ENCODE peak calls at places on chromosomes 5 and 9, in five cellular contexts. One of them, this sample, is unnamed.

GRCh38 chr9:99515874-99516656 is 294.0 kb downstream of the SEC61B start:
- DNase-seq in stimulated activated CD8-positive, alpha-beta memory T cell treated with anti-CD3 and anti-CD28 coated beads, Interleukin-2, amount 100 ng/mL, for 48 hours: no peak
- DNase-seq in NCI-H1694: no peak
- DNase-seq in NCI-H774: no peak
- DNase-seq in neural crest cell: no peak
- DNase-seq in this sample: no peak

GRCh38 chr9:89410709-89411111 is 87.2 kb downstream of the SEMA4D start:
- DNase-seq in stimulated activated CD8-positive, alpha-beta memory T cell treated with anti-CD3 and anti-CD28 coated beads, Interleukin-2, amount 100 ng/mL, for 48 hours: peak; percentile 61
- DNase-seq in NCI-H1694: no peak
- DNase-seq in NCI-H774: no peak
- DNase-seq in neural crest cell: no peak
- DNase-seq in this sample: no peak

GRCh38 chr9:14352549-14352948 is 38.6 kb upstream of the NFIB start:
- DNase-seq in stimulated activated CD8-positive, alpha-beta memory T cell treated with anti-CD3 and anti-CD28 coated beads, Interleukin-2, amount 100 ng/mL, for 48 hours: no peak
- DNase-seq in NCI-H1694: no peak
- DNase-seq in NCI-H774: peak; percentile 38
- DNase-seq in neural crest cell: no peak
- DNase-seq in this sample: no peak

GRCh38 chr5:60066502-60066901 is 173.0 kb upstream of the PDE4D start:
- DNase-seq in stimulated activated CD8-positive, alpha-beta memory T cell treated with anti-CD3 and anti-CD28 coated beads, Interleukin-2, amount 100 ng/mL, for 48 hours: no peak
- DNase-seq in NCI-H1694: no peak
- DNase-seq in NCI-H774: no peak
- DNase-seq in neural crest cell: no peak
- DNase-seq in this sample: no peak

GRCh38 chr5:172459396-172460165 is 5.3 kb upstream of the SH3PXD2B start:
- DNase-seq in stimulated activated CD8-positive, alpha-beta memory T cell treated with anti-CD3 and anti-CD28 coated beads, Interleukin-2, amount 100 ng/mL, for 48 hours: no peak
- DNase-seq in NCI-H1694: no peak
- DNase-seq in NCI-H774: no peak
- DNase-seq in neural crest cell: no peak
- DNase-seq in this sample: no peak

GRCh38 chr5:32420506-32420905 is 24.0 kb downstream of the ZFR start:
- DNase-seq in stimulated activated CD8-positive, alpha-beta memory T cell treated with anti-CD3 and anti-CD28 coated beads, Interleukin-2, amount 100 ng/mL, for 48 hours: no peak
- DNase-seq in NCI-H1694: no peak
- DNase-seq in NCI-H774: no peak
- DNase-seq in neural crest cell: no peak
- DNase-seq in this sample: no peak

GRCh38 chr9:116499986-116500871 is 186.9 kb upstream of the TRIM32 start:
- DNase-seq in stimulated activated CD8-positive, alpha-beta memory T cell treated with anti-CD3 and anti-CD28 coated beads, Interleukin-2, amount 100 ng/mL, for 48 hours: no peak
- DNase-seq in NCI-H1694: no peak
- DNase-seq in NCI-H774: no peak
- DNase-seq in neural crest cell: no peak
- DNase-seq in this sample: no peak

GRCh38 chr9:93020785-93021670 is 37.5 kb upstream of the SUSD3 start:
- DNase-seq in stimulated activated CD8-positive, alpha-beta memory T cell treated with anti-CD3 and anti-CD28 coated beads, Interleukin-2, amount 100 ng/mL, for 48 hours: peak; percentile 11
- DNase-seq in NCI-H1694: no peak
- DNase-seq in NCI-H774: no peak
- DNase-seq in neural crest cell: no peak
- DNase-seq in this sample: no peak

GRCh38 chr9:6307551-6308096 is 20.6 kb upstream of the TPD52L3 start:
- DNase-seq in stimulated activated CD8-positive, alpha-beta memory T cell treated with anti-CD3 and anti-CD28 coated beads, Interleukin-2, amount 100 ng/mL, for 48 hours: no peak
- DNase-seq in NCI-H1694: no peak
- DNase-seq in NCI-H774: no peak
- DNase-seq in neural crest cell: no peak
- DNase-seq in this sample: no peak

GRCh38 chr9:28999806-29000205 is 1426.5 kb upstream of the C9orf72 start:
- DNase-seq in stimulated activated CD8-positive, alpha-beta memory T cell treated with anti-CD3 and anti-CD28 coated beads, Interleukin-2, amount 100 ng/mL, for 48 hours: no peak
- DNase-seq in NCI-H1694: no peak
- DNase-seq in NCI-H774: no peak
- DNase-seq in neural crest cell: no peak
- DNase-seq in this sample: no peak

GRCh38 chr5:143355710-143356109 is 47.8 kb downstream of the NR3C1 start:
- DNase-seq in stimulated activated CD8-positive, alpha-beta memory T cell treated with anti-CD3 and anti-CD28 coated beads, Interleukin-2, amount 100 ng/mL, for 48 hours: no peak
- DNase-seq in NCI-H1694: peak; percentile 66
- DNase-seq in NCI-H774: peak; percentile 26
- DNase-seq in neural crest cell: no peak
- DNase-seq in this sample: peak; percentile 49

GRCh38 chr5:37754976-37755375 is 84.9 kb downstream of the GDNF start:
- DNase-seq in stimulated activated CD8-positive, alpha-beta memory T cell treated with anti-CD3 and anti-CD28 coated beads, Interleukin-2, amount 100 ng/mL, for 48 hours: no peak
- DNase-seq in NCI-H1694: no peak
- DNase-seq in NCI-H774: no peak
- DNase-seq in neural crest cell: no peak
- DNase-seq in this sample: no peak

GRCh38 chr9:13480688-13481087 is 201.2 kb upstream of the MPDZ start:
- DNase-seq in stimulated activated CD8-positive, alpha-beta memory T cell treated with anti-CD3 and anti-CD28 coated beads, Interleukin-2, amount 100 ng/mL, for 48 hours: no peak
- DNase-seq in NCI-H1694: no peak
- DNase-seq in NCI-H774: no peak
- DNase-seq in neural crest cell: no peak
- DNase-seq in this sample: no peak

GRCh38 chr5:14665110-14665822 is 748 bp downstream of the OTULIN start:
- DNase-seq in stimulated activated CD8-positive, alpha-beta memory T cell treated with anti-CD3 and anti-CD28 coated beads, Interleukin-2, amount 100 ng/mL, for 48 hours: no peak
- DNase-seq in NCI-H1694: no peak
- DNase-seq in NCI-H774: no peak
- DNase-seq in neural crest cell: peak; percentile 14
- DNase-seq in this sample: no peak

GRCh38 chr5:19902316-19902934 is 85.6 kb downstream of the CDH18 start:
- DNase-seq in stimulated activated CD8-positive, alpha-beta memory T cell treated with anti-CD3 and anti-CD28 coated beads, Interleukin-2, amount 100 ng/mL, for 48 hours: no peak
- DNase-seq in NCI-H1694: no peak
- DNase-seq in NCI-H774: no peak
- DNase-seq in neural crest cell: no peak
- DNase-seq in this sample: no peak

GRCh38 chr5:150073086-150073625 is 13.2 kb downstream of the CSF1R start:
- DNase-seq in stimulated activated CD8-positive, alpha-beta memory T cell treated with anti-CD3 and anti-CD28 coated beads, Interleukin-2, amount 100 ng/mL, for 48 hours: no peak
- DNase-seq in NCI-H1694: no peak
- DNase-seq in NCI-H774: no peak
- DNase-seq in neural crest cell: no peak
- DNase-seq in this sample: peak; percentile 9

GRCh38 chr5:132505641-132506040 is 15.1 kb upstream of the IRF1 start:
- DNase-seq in stimulated activated CD8-positive, alpha-beta memory T cell treated with anti-CD3 and anti-CD28 coated beads, Interleukin-2, amount 100 ng/mL, for 48 hours: no peak
- DNase-seq in NCI-H1694: no peak
- DNase-seq in NCI-H774: no peak
- DNase-seq in neural crest cell: no peak
- DNase-seq in this sample: no peak

GRCh38 chr5:102294996-102295395 is 1.1 kb downstream of the SLCO4C1 start:
- DNase-seq in stimulated activated CD8-positive, alpha-beta memory T cell treated with anti-CD3 and anti-CD28 coated beads, Interleukin-2, amount 100 ng/mL, for 48 hours: no peak
- DNase-seq in NCI-H1694: no peak
- DNase-seq in NCI-H774: no peak
- DNase-seq in neural crest cell: no peak
- DNase-seq in this sample: no peak

GRCh38 chr5:181159286-181160143 is 12.1 kb downstream of the OR2V2 start:
- DNase-seq in stimulated activated CD8-positive, alpha-beta memory T cell treated with anti-CD3 and anti-CD28 coated beads, Interleukin-2, amount 100 ng/mL, for 48 hours: peak; percentile 92
- DNase-seq in NCI-H1694: peak; percentile 72
- DNase-seq in NCI-H774: peak; percentile 85
- DNase-seq in neural crest cell: peak; percentile 98
- DNase-seq in this sample: peak; percentile 99

GRCh38 chr9:134165357-134166315 is 1.3 kb upstream of the RNU6ATAC start:
- DNase-seq in stimulated activated CD8-positive, alpha-beta memory T cell treated with anti-CD3 and anti-CD28 coated beads, Interleukin-2, amount 100 ng/mL, for 48 hours: no peak
- DNase-seq in NCI-H1694: no peak
- DNase-seq in NCI-H774: no peak
- DNase-seq in neural crest cell: peak; percentile 33
- DNase-seq in this sample: no peak

GRCh38 chr9:17484906-17485305 is 94.0 kb upstream of the SH3GL2 start:
- DNase-seq in stimulated activated CD8-positive, alpha-beta memory T cell treated with anti-CD3 and anti-CD28 coated beads, Interleukin-2, amount 100 ng/mL, for 48 hours: no peak
- DNase-seq in NCI-H1694: no peak
- DNase-seq in NCI-H774: no peak
- DNase-seq in neural crest cell: no peak
- DNase-seq in this sample: no peak

GRCh38 chr9:89367281-89367680 is 49.0 kb downstream of the SECISBP2 start:
- DNase-seq in stimulated activated CD8-positive, alpha-beta memory T cell treated with anti-CD3 and anti-CD28 coated beads, Interleukin-2, amount 100 ng/mL, for 48 hours: no peak
- DNase-seq in NCI-H1694: no peak
- DNase-seq in NCI-H774: no peak
- DNase-seq in neural crest cell: no peak
- DNase-seq in this sample: no peak

GRCh38 chr5:173757817-173758216 is 130.3 kb upstream of the CPEB4 start:
- DNase-seq in stimulated activated CD8-positive, alpha-beta memory T cell treated with anti-CD3 and anti-CD28 coated beads, Interleukin-2, amount 100 ng/mL, for 48 hours: no peak
- DNase-seq in NCI-H1694: no peak
- DNase-seq in NCI-H774: no peak
- DNase-seq in neural crest cell: no peak
- DNase-seq in this sample: no peak

GRCh38 chr5:7824995-7825394 is 25.9 kb downstream of the CFAP90 start:
- DNase-seq in stimulated activated CD8-positive, alpha-beta memory T cell treated with anti-CD3 and anti-CD28 coated beads, Interleukin-2, amount 100 ng/mL, for 48 hours: no peak
- DNase-seq in NCI-H1694: no peak
- DNase-seq in NCI-H774: no peak
- DNase-seq in neural crest cell: no peak
- DNase-seq in this sample: no peak

GRCh38 chr9:2181794-2182193 is 166.6 kb downstream of the SMARCA2 start:
- DNase-seq in stimulated activated CD8-positive, alpha-beta memory T cell treated with anti-CD3 and anti-CD28 coated beads, Interleukin-2, amount 100 ng/mL, for 48 hours: no peak
- DNase-seq in NCI-H1694: no peak
- DNase-seq in NCI-H774: no peak
- DNase-seq in neural crest cell: peak; percentile 26
- DNase-seq in this sample: no peak

GRCh38 chr9:26603637-26604036 is 289.0 kb downstream of the CAAP1 start:
- DNase-seq in stimulated activated CD8-positive, alpha-beta memory T cell treated with anti-CD3 and anti-CD28 coated beads, Interleukin-2, amount 100 ng/mL, for 48 hours: no peak
- DNase-seq in NCI-H1694: no peak
- DNase-seq in NCI-H774: no peak
- DNase-seq in neural crest cell: no peak
- DNase-seq in this sample: no peak

GRCh38 chr5:32202394-32202793 is 28.3 kb upstream of the GOLPH3 start:
- DNase-seq in stimulated activated CD8-positive, alpha-beta memory T cell treated with anti-CD3 and anti-CD28 coated beads, Interleukin-2, amount 100 ng/mL, for 48 hours: no peak
- DNase-seq in NCI-H1694: no peak
- DNase-seq in NCI-H774: no peak
- DNase-seq in neural crest cell: no peak
- DNase-seq in this sample: no peak

GRCh38 chr5:158058208-158058607 is 199.3 kb upstream of the CLINT1 start:
- DNase-seq in stimulated activated CD8-positive, alpha-beta memory T cell treated with anti-CD3 and anti-CD28 coated beads, Interleukin-2, amount 100 ng/mL, for 48 hours: no peak
- DNase-seq in NCI-H1694: no peak
- DNase-seq in NCI-H774: no peak
- DNase-seq in neural crest cell: no peak
- DNase-seq in this sample: no peak

GRCh38 chr9:17462869-17463464 is 115.9 kb upstream of the SH3GL2 start:
- DNase-seq in stimulated activated CD8-positive, alpha-beta memory T cell treated with anti-CD3 and anti-CD28 coated beads, Interleukin-2, amount 100 ng/mL, for 48 hours: no peak
- DNase-seq in NCI-H1694: peak; percentile 77
- DNase-seq in NCI-H774: peak; percentile 47
- DNase-seq in neural crest cell: peak; percentile 25
- DNase-seq in this sample: no peak

GRCh38 chr9:70117835-70118319 is 74.2 kb downstream of the MAMDC2 start:
- DNase-seq in stimulated activated CD8-positive, alpha-beta memory T cell treated with anti-CD3 and anti-CD28 coated beads, Interleukin-2, amount 100 ng/mL, for 48 hours: no peak
- DNase-seq in NCI-H1694: no peak
- DNase-seq in NCI-H774: no peak
- DNase-seq in neural crest cell: no peak
- DNase-seq in this sample: no peak

GRCh38 chr5:176535101-176535654 is 2.0 kb downstream of the RNF44 start:
- DNase-seq in stimulated activated CD8-positive, alpha-beta memory T cell treated with anti-CD3 and anti-CD28 coated beads, Interleukin-2, amount 100 ng/mL, for 48 hours: no peak
- DNase-seq in NCI-H1694: no peak
- DNase-seq in NCI-H774: no peak
- DNase-seq in neural crest cell: no peak
- DNase-seq in this sample: no peak

GRCh38 chr5:100595152-100595811 is 60.1 kb downstream of the FAM174A start:
- DNase-seq in stimulated activated CD8-positive, alpha-beta memory T cell treated with anti-CD3 and anti-CD28 coated beads, Interleukin-2, amount 100 ng/mL, for 48 hours: no peak
- DNase-seq in NCI-H1694: no peak
- DNase-seq in NCI-H774: no peak
- DNase-seq in neural crest cell: no peak
- DNase-seq in this sample: no peak

GRCh38 chr9:89564257-89564878 is 40.4 kb upstream of the GADD45G start:
- DNase-seq in stimulated activated CD8-positive, alpha-beta memory T cell treated with anti-CD3 and anti-CD28 coated beads, Interleukin-2, amount 100 ng/mL, for 48 hours: no peak
- DNase-seq in NCI-H1694: no peak
- DNase-seq in NCI-H774: peak; percentile 60
- DNase-seq in neural crest cell: no peak
- DNase-seq in this sample: no peak

This sample was measured in omental fat pad.